ENCODE peak calls at places on chromosomes 3 and 15, in eight cellular contexts. V, U, X, T, N, L, H and M are unnamed samples.

GRCh38 chr15:81749667-81750360 is 296.0 kb downstream of the MEX3B start:
- DNase-seq in U (no peak), H (no peak), L (no peak), X (no peak), V (no peak), N (no peak), T (no peak), M (no peak)

GRCh38 chr15:48581221-48581620 is 64.3 kb downstream of the FBN1 start:
- DNase-seq in L (no peak), X (no peak), U (no peak), T (no peak), H (no peak), N (no peak), V (no peak), M (no peak)

GRCh38 chr3:143628971-143629370 is 219.3 kb downstream of the SLC9A9 start:
- DNase-seq in N (no peak), H (no peak), V (no peak), U (no peak), T (no peak), X (no peak), L (no peak), M (no peak)

GRCh38 chr15:51341366-51342248 is at the start of gene GLDN:
- DNase-seq in X (no peak), H (peak), U (peak), V (peak), T (no peak), L (no peak), N (no peak), M (no peak)

GRCh38 chr15:96331141-96331941 is 841 bp downstream of the NR2F2 start:
- DNase-seq in U (no peak), N (no peak), H (no peak), V (no peak), X (no peak), L (no peak), T (no peak), M (no peak)

GRCh38 chr3:135450985-135451384 is 514.5 kb upstream of the PPP2R3A start:
- DNase-seq in V (no peak), U (no peak), L (no peak), T (no peak), N (no peak), X (no peak), H (no peak), M (no peak)

GRCh38 chr15:26032162-26032846 is 169.2 kb upstream of the ATP10A start:
- DNase-seq in U (no peak), V (no peak), N (no peak), H (no peak), L (no peak), T (no peak), X (no peak), M (no peak)

GRCh38 chr3:172317984-172318383 is 130.3 kb downstream of the GHSR start:
- DNase-seq in T (no peak), V (peak), N (no peak), U (no peak), X (peak), L (no peak), H (peak), M (peak)

GRCh38 chr15:88487176-88487795 is 19.8 kb downstream of the MRPS11 start:
- DNase-seq in X (no peak), V (no peak), L (no peak), U (no peak), H (peak), T (no peak), N (no peak), M (peak)

GRCh38 chr15:88800026-88800425 is 3.2 kb upstream of the ACAN start:
- DNase-seq in U (no peak), L (no peak), N (no peak), V (no peak), H (no peak), T (no peak), X (no peak), M (peak)

GRCh38 chr3:58398669-58399333 is 34.8 kb downstream of the PDHB start:
- DNase-seq in T (no peak), X (no peak), L (no peak), U (no peak), H (no peak), N (no peak), V (no peak), M (no peak)

GRCh38 chr3:59313365-59313764 is 263.5 kb upstream of the CFAP20DC start:
- DNase-seq in L (peak), X (no peak), N (peak), T (no peak), U (no peak), H (peak), V (no peak), M (no peak)

GRCh38 chr3:36944012-36944640 is 728 bp downstream of the TRANK1 start:
- DNase-seq in T (peak), L (peak), N (peak), H (peak), X (no peak), U (peak), V (peak), M (no peak)

GRCh38 chr15:83289160-83289559 is 4.7 kb upstream of the BNC1 start:
- DNase-seq in H (no peak), U (no peak), L (no peak), V (no peak), X (no peak), N (no peak), T (no peak), M (no peak)

GRCh38 chr3:171644681-171645080 is 165.6 kb downstream of the PLD1 start:
- DNase-seq in X (no peak), N (no peak), T (no peak), H (no peak), L (no peak), U (no peak), V (no peak), M (no peak)

GRCh38 chr3:139934557-139935070 is 371 bp upstream of the CLSTN2 start:
- DNase-seq in U (peak), X (no peak), H (peak), L (no peak), N (peak), T (no peak), V (peak), M (no peak)

GRCh38 chr3:153977148-153977547 is 144.0 kb upstream of the ARHGEF26 start:
- DNase-seq in T (no peak), U (no peak), L (no peak), H (no peak), V (peak), N (no peak), X (no peak), M (no peak)

GRCh38 chr15:90650117-90650955 is 66.8 kb upstream of the BLM start:
- DNase-seq in N (no peak), X (no peak), U (no peak), L (no peak), H (peak), T (no peak), V (no peak), M (no peak)

GRCh38 chr3:132448211-132448961 is 31.1 kb downstream of the DNAJC13 start:
- DNase-seq in L (no peak), T (no peak), N (no peak), X (no peak), H (no peak), V (no peak), U (no peak), M (no peak)

GRCh38 chr15:31497838-31498237 is 171.2 kb downstream of the KLF13 start:
- DNase-seq in H (no peak), N (no peak), T (no peak), V (no peak), X (no peak), L (no peak), U (no peak), M (no peak)

GRCh38 chr15:44261007-44261706 is 27.4 kb upstream of the GOLM2 start:
- DNase-seq in X (no peak), H (peak), N (no peak), L (no peak), V (no peak), U (no peak), T (no peak), M (no peak)

GRCh38 chr15:99143230-99143629 is 38.4 kb downstream of the SYNM start:
- DNase-seq in N (no peak), U (no peak), L (no peak), T (no peak), H (peak), V (no peak), X (no peak), M (no peak)

GRCh38 chr3:17074559-17074958 is 189.8 kb downstream of the PLCL2 start:
- DNase-seq in X (no peak), U (no peak), H (no peak), L (no peak), T (no peak), V (no peak), N (no peak), M (no peak)

GRCh38 chr3:111926266-111926676 is 52.6 kb upstream of the ABHD10 start:
- DNase-seq in N (no peak), X (no peak), L (no peak), H (no peak), T (no peak), U (no peak), V (no peak), M (no peak)

GRCh38 chr3:184636774-184637316 is 75.0 kb downstream of the MAGEF1 start:
- DNase-seq in L (no peak), U (no peak), T (no peak), V (no peak), X (peak), H (peak), N (peak), M (peak)

GRCh38 chr3:144265527-144266100 is 294.0 kb downstream of the DIPK2A start:
- DNase-seq in T (no peak), V (no peak), H (no peak), N (no peak), X (no peak), U (no peak), L (no peak), M (no peak)

GRCh38 chr3:108489776-108490175 is 20.6 kb downstream of the MYH15 start:
- DNase-seq in L (peak), U (peak), V (no peak), N (peak), T (peak), H (peak), X (no peak), M (no peak)

GRCh38 chr15:30885814-30886213 is 17.9 kb upstream of the FAN1 start:
- DNase-seq in T (no peak), N (no peak), U (no peak), L (no peak), X (no peak), V (no peak), H (peak), M (no peak)

GRCh38 chr3:13248640-13249039 is 171.5 kb downstream of the NUP210 start:
- DNase-seq in H (no peak), V (no peak), N (no peak), T (no peak), X (no peak), U (no peak), L (no peak), M (no peak)

GRCh38 chr3:56917740-56918568 is 116.2 kb upstream of the ARHGEF3 start:
- DNase-seq in L (no peak), T (no peak), U (no peak), N (peak), X (no peak), V (no peak), H (no peak), M (no peak)

GRCh38 chr3:71317749-71318458 is 265.6 kb downstream of the FOXP1 start:
- DNase-seq in X (no peak), U (no peak), V (no peak), N (no peak), T (no peak), H (no peak), L (no peak), M (no peak)

GRCh38 chr3:23075478-23075877 is 127.6 kb upstream of the UBE2E2 start:
- DNase-seq in L (no peak), N (no peak), X (peak), U (no peak), V (no peak), T (no peak), H (no peak), M (peak)

GRCh38 chr3:16484216-16484615 is 29.3 kb downstream of the RFTN1 start:
- DNase-seq in N (no peak), X (peak), T (no peak), V (no peak), L (no peak), H (no peak), U (no peak), M (peak)

GRCh38 chr15:94924971-94925593 is 693.7 kb downstream of the MCTP2 start:
- DNase-seq in X (no peak), V (no peak), U (no peak), H (no peak), T (no peak), N (no peak), L (no peak), M (peak)